ENCODE peak calls at places on chromosomes 7 and 10, in six cellular contexts. S is A549; Z is body of pancreas; N is stimulated activated CD4-positive, alpha-beta T cell treated with anti-CD3 and anti-CD28 coated beads, Interleukin-2, amount 100 ng/mL, for 4 hours; U is iPS-NIHi11; K is stimulated activated naive CD4-positive, alpha-beta T cell. Y is an unnamed sample.

GRCh38 chr10:77864151-77864851 is 62.3 kb downstream of the DLG5 start:
- DNase-seq in S (no peak), Z (no peak), N (no peak), U (no peak), K (no peak), Y (no peak)

GRCh38 chr10:131580674-131581073 is 269.2 kb upstream of the TCERG1L start:
- DNase-seq in S (no peak), Z (no peak), N (no peak), U (no peak), K (no peak), Y (no peak)

GRCh38 chr7:38222481-38223096 is 44.5 kb downstream of the STARD3NL start:
- DNase-seq in S (peak), Z (peak), N (peak), U (peak), K (no peak), Y (peak)

GRCh38 chr10:90862908-90863514 is 5.2 kb upstream of the HTR7 start:
- DNase-seq in S (peak), Z (no peak), N (no peak), U (peak), K (no peak), Y (peak)

GRCh38 chr7:13028036-13028730 is 340.8 kb downstream of the ARL4A start:
- DNase-seq in S (no peak), Z (no peak), N (no peak), U (no peak), K (no peak), Y (no peak)

GRCh38 chr10:20237091-20237570 is 420.9 kb downstream of the PLXDC2 start:
- DNase-seq in S (no peak), Z (no peak), N (no peak), U (no peak), K (no peak), Y (no peak)

GRCh38 chr10:74738985-74739567 is 87.3 kb upstream of the KAT6B start:
- DNase-seq in S (peak), Z (no peak), N (no peak), U (no peak), K (no peak), Y (peak)

GRCh38 chr10:70699659-70700174 is 27.4 kb downstream of the ADAMTS14 start:
- DNase-seq in S (peak), Z (no peak), N (no peak), U (peak), K (no peak), Y (peak)

GRCh38 chr7:69845721-69846495 is 247.6 kb downstream of the AUTS2 start:
- DNase-seq in S (no peak), Z (no peak), N (no peak), U (no peak), K (no peak), Y (peak)

GRCh38 chr10:66622050-66622449 is 303.8 kb upstream of the LRRTM3 start:
- DNase-seq in S (no peak), Z (no peak), N (no peak), U (no peak), K (no peak), Y (no peak)

GRCh38 chr10:78846770-78847169 is 222.0 kb upstream of the ZMIZ1 start:
- DNase-seq in S (no peak), Z (no peak), N (no peak), U (no peak), K (no peak), Y (no peak)

GRCh38 chr7:25908154-25908948 is 243.6 kb upstream of the NFE2L3 start:
- DNase-seq in S (no peak), Z (no peak), N (no peak), U (no peak), K (no peak), Y (no peak)

GRCh38 chr7:46352335-46352954 is 431.4 kb upstream of the IGFBP3 start:
- DNase-seq in S (peak), Z (peak), N (no peak), U (peak), K (peak), Y (peak)

GRCh38 chr7:43873300-43873699 is 4.0 kb upstream of the MRPS24 start:
- DNase-seq in S (peak), Z (peak), N (no peak), U (no peak), K (no peak), Y (no peak)

GRCh38 chr7:100576384-100576993 is 2.8 kb upstream of the SAP25 start:
- DNase-seq in S (no peak), Z (no peak), N (no peak), U (no peak), K (no peak), Y (no peak)

GRCh38 chr10:124092270-124093075 is 925 bp downstream of the CHST15 start:
- DNase-seq in S (peak), Z (peak), N (no peak), U (peak), K (no peak), Y (no peak)

GRCh38 chr7:116353614-116354013 is 143.3 kb downstream of the TES start:
- DNase-seq in S (no peak), Z (peak), N (no peak), U (no peak), K (no peak), Y (no peak)